ENCODE peak calls at places on chromosomes 1 and 21, in ten cellular contexts. W is astrocyte; Z is neural progenitor cell; L is GM23338; M is stomach; G is breast epithelium; E is GM06990; H is tibial artery; Y is pancreas; N is CD8-positive, alpha-beta memory T cell. K is an unnamed sample.

GRCh38 chr1:109482796-109483638 is 688 bp upstream of the ATXN7L2 start:
- DNase-seq in W (no peak), Z (peak; percentile 80), L (peak; percentile 77), M (no peak), G (no peak), E (no peak), H (peak; percentile 73), Y (peak; percentile 62), N (no peak), K (no peak)

GRCh38 chr1:29884740-29885139 is 648.4 kb downstream of the PTPRU start:
- DNase-seq in W (no peak), Z (no peak), L (no peak), M (no peak), G (no peak), E (no peak), H (no peak), Y (no peak), N (no peak), K (no peak)

GRCh38 chr1:63674865-63675815 is 81.9 kb downstream of the PGM1 start:
- DNase-seq in W (peak; percentile 75), Z (no peak), L (no peak), M (peak; percentile 45), G (no peak), E (no peak), H (no peak), Y (peak; percentile 62), N (no peak), K (no peak)

GRCh38 chr1:222769968-222770620 is 33.1 kb downstream of the FAM177B start:
- DNase-seq in W (peak; percentile 40), Z (no peak), L (no peak), M (no peak), G (no peak), E (no peak), H (no peak), Y (no peak), N (no peak), K (no peak)

GRCh38 chr21:43902441-43902840 is 37.4 kb downstream of the AGPAT3 start:
- DNase-seq in W (no peak), Z (no peak), L (no peak), M (no peak), G (no peak), E (no peak), H (peak; percentile 59), Y (no peak), N (no peak), K (no peak)

GRCh38 chr1:163412216-163412615 is 90.5 kb downstream of the NUF2 start:
- DNase-seq in W (no peak), Z (no peak), L (no peak), M (no peak), G (no peak), E (no peak), H (no peak), Y (no peak), N (no peak), K (no peak)

GRCh38 chr1:193741228-193741627 is 554.8 kb upstream of the B3GALT2 start:
- DNase-seq in W (no peak), Z (no peak), L (peak; percentile 44), M (no peak), G (no peak), E (no peak), H (no peak), Y (no peak), N (no peak), K (no peak)

GRCh38 chr1:202954057-202954745 is 3.9 kb downstream of the ADIPOR1 start:
- DNase-seq in W (no peak), Z (no peak), L (no peak), M (no peak), G (no peak), E (no peak), H (no peak), Y (no peak), N (no peak), K (no peak)

GRCh38 chr1:164637461-164638375 is 78.7 kb downstream of the PBX1 start:
- DNase-seq in W (peak; percentile 91), Z (no peak), L (no peak), M (peak; percentile 66), G (peak; percentile 56), E (no peak), H (peak; percentile 80), Y (peak; percentile 84), N (no peak), K (peak; percentile 72)

GRCh38 chr21:18725653-18726052 is 322.1 kb upstream of the TMPRSS15 start:
- DNase-seq in W (no peak), Z (peak; percentile 9), L (peak; percentile 56), M (no peak), G (no peak), E (no peak), H (no peak), Y (no peak), N (no peak), K (no peak)

GRCh38 chr1:45442272-45442671 is 48.7 kb downstream of the TESK2 start:
- DNase-seq in W (peak; percentile 79), Z (no peak), L (no peak), M (no peak), G (no peak), E (no peak), H (no peak), Y (no peak), N (no peak), K (no peak)

GRCh38 chr1:244796719-244797406 is 38.6 kb upstream of the COX20 start:
- DNase-seq in W (peak; percentile 24), Z (peak; percentile 65), L (peak; percentile 81), M (peak; percentile 75), G (peak; percentile 41), E (no peak), H (peak; percentile 73), Y (peak; percentile 38), N (peak; percentile 39), K (peak; percentile 72)

GRCh38 chr21:37550618-37551405 is 184.2 kb downstream of the DYRK1A start:
- DNase-seq in W (no peak), Z (no peak), L (no peak), M (peak; percentile 20), G (no peak), E (no peak), H (no peak), Y (no peak), N (no peak), K (no peak)

GRCh38 chr1:9595156-9595967 is 6.7 kb downstream of the TMEM201 start:
- DNase-seq in W (no peak), Z (no peak), L (no peak), M (no peak), G (no peak), E (no peak), H (no peak), Y (no peak), N (no peak), K (no peak)

GRCh38 chr21:34882719-34883131 is 166.4 kb downstream of the RUNX1 start:
- DNase-seq in W (no peak), Z (no peak), L (no peak), M (no peak), G (no peak), E (no peak), H (no peak), Y (no peak), N (no peak), K (no peak)

GRCh38 chr1:78292361-78292760 is 198.4 kb upstream of the PTGFR start:
- DNase-seq in W (no peak), Z (no peak), L (no peak), M (no peak), G (no peak), E (no peak), H (no peak), Y (no peak), N (no peak), K (no peak)

GRCh38 chr1:18145851-18146618 is 38.4 kb downstream of the IGSF21 start:
- DNase-seq in W (no peak), Z (no peak), L (no peak), M (no peak), G (no peak), E (no peak), H (no peak), Y (no peak), N (no peak), K (no peak)

DNA sequence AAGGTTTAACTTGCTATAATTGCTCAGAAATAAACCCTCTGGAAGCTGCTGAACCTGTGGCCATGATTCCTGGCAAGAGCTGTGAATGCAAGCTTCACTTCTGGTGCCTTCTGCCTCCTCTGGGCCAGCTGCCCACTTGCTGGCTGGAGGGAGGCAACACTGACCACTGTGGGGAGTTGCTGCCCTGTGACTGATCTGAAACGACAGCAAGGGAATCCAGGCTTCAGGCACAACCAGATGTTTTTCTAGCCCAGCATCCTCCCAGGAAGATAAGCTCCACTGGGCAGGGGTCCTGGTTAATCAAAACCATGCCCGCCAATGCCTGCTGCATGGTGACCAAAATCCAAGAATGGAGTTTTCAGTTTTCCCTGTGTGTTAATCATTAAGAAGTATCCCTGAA is 180.0 kb upstream of the HMGB4 start:
- DNase-seq in W (peak; percentile 53), Z (peak; percentile 26), L (no peak), M (no peak), G (no peak), E (no peak), H (no peak), Y (no peak), N (no peak), K (no peak)
- H3K27me3 ChIP-seq in W (no peaks in the 10 kb centered on the region), Z (no peaks in the 10 kb centered on the region), L (no peaks in the 10 kb centered on the region), M (peaks cover 42% of the 10 kb centered on the region), G (no peaks in the 10 kb centered on the region), E (no peaks in the 10 kb centered on the region), H (peaks cover 24% of the 10 kb centered on the region), Y (no peaks in the 10 kb centered on the region), N (no peaks in the 10 kb centered on the region), K (no peaks in the 10 kb centered on the region)

GRCh38 chr1:207128336-207128921 is 24.4 kb downstream of the C4BPA start:
- DNase-seq in W (no peak), Z (peak; percentile 3), L (no peak), M (no peak), G (no peak), E (no peak), H (no peak), Y (no peak), N (no peak), K (no peak)

GRCh38 chr1:207129053-207129452 is 25.0 kb downstream of the C4BPA start:
- DNase-seq in W (no peak), Z (no peak), L (no peak), M (no peak), G (no peak), E (no peak), H (no peak), Y (no peak), N (no peak), K (no peak)

GRCh38 chr1:207124389-207124788 is 20.4 kb downstream of the C4BPA start:
- DNase-seq in W (no peak), Z (no peak), L (no peak), M (no peak), G (no peak), E (no peak), H (no peak), Y (no peak), N (no peak), K (no peak)
- H3K36me3 ChIP-seq in W (no peaks in the 10 kb centered on the region), Z (peaks cover 3% of the 10 kb centered on the region), L (no peaks in the 10 kb centered on the region), M (no peaks in the 10 kb centered on the region), G (no peaks in the 10 kb centered on the region), E (no peaks in the 10 kb centered on the region), H (no peaks in the 10 kb centered on the region), Y (no peaks in the 10 kb centered on the region), N (no peaks in the 10 kb centered on the region), K (no peaks in the 10 kb centered on the region)

GRCh38 chr1:20184997-20185833 is 681 bp upstream of the UBXN10 start:
- DNase-seq in W (no peak), Z (no peak), L (no peak), M (no peak), G (no peak), E (no peak), H (no peak), Y (no peak), N (peak; percentile 38), K (no peak)
- H3K27me3 ChIP-seq in W (peaks cover 42% of the 10 kb centered on the region), Z (peaks cover 62% of the 10 kb centered on the region), L (peaks cover 13% of the 10 kb centered on the region), M (peaks cover 55% of the 10 kb centered on the region), G (no peaks in the 10 kb centered on the region), E (peaks cover 3% of the 10 kb centered on the region), H (peaks cover 80% of the 10 kb centered on the region), Y (no peaks in the 10 kb centered on the region), N (no peaks in the 10 kb centered on the region), K (peaks cover 31% of the 10 kb centered on the region)

GRCh38 chr1:3590145-3590768 is 21.1 kb downstream of the MEGF6 start:
- DNase-seq in W (no peak), Z (no peak), L (no peak), M (peak; percentile 31), G (no peak), E (no peak), H (no peak), Y (no peak), N (no peak), K (no peak)
- H3K36me3 ChIP-seq in W (no peaks in the 10 kb centered on the region), Z (no peaks in the 10 kb centered on the region), L (no peaks in the 10 kb centered on the region), M (no peaks in the 10 kb centered on the region), G (no peaks in the 10 kb centered on the region), E (no peaks in the 10 kb centered on the region), H (no peaks in the 10 kb centered on the region), Y (no peaks in the 10 kb centered on the region), N (no peaks in the 10 kb centered on the region), K (no peaks in the 10 kb centered on the region)